ENCODE peak calls at places on chromosome 1, in four cellular contexts. L is tibial nerve, T is right lobe of liver, A is testis. Q is an unnamed sample.

GRCh38 chr1:87683557-87683956 is 354.9 kb downstream of the LMO4 start:
- DNase-seq in A (no peak), T (no peak), L (no peak), Q (no peak)

GRCh38 chr1:68814067-68814466 is 317.2 kb upstream of the DEPDC1 start:
- DNase-seq in T (no peak), A (no peak), L (no peak), Q (no peak)

GRCh38 chr1:19765623-19766022 is 34.1 kb downstream of the TMCO4 start:
- DNase-seq in A (no peak), T (no peak), L (no peak), Q (no peak)

GRCh38 chr1:155277896-155278688 is 829 bp downstream of the HCN3 start:
- DNase-seq in A (peak; percentile 69), T (peak; percentile 64), L (no peak), Q (peak; percentile 79)

GRCh38 chr1:3380465-3380864 is 74.0 kb upstream of the ARHGEF16 start:
- DNase-seq in A (no peak), T (no peak), L (no peak), Q (no peak)

GRCh38 chr1:210448293-210448892 is 119.7 kb downstream of the HHAT start:
- DNase-seq in A (peak; percentile 50), T (no peak), L (no peak), Q (no peak)

GRCh38 chr1:30886710-30887428 is 21.7 kb downstream of the SDC3 start:
- DNase-seq in L (no peak), A (no peak), T (no peak), Q (no peak)

GRCh38 chr1:9242338-9242969 is 7.9 kb downstream of the H6PD start:
- DNase-seq in L (peak; percentile 45), T (peak; percentile 95), A (peak; percentile 93), Q (peak; percentile 88)

GRCh38 chr1:11558286-11558685 is 79.3 kb downstream of the DISP3 start:
- DNase-seq in A (no peak), T (no peak), L (no peak), Q (peak; percentile 28)

GRCh38 chr1:110634455-110635281 is 28.5 kb upstream of the KCNA2 start:
- DNase-seq in L (peak; percentile 21), A (peak; percentile 51), T (no peak), Q (peak; percentile 81)

GRCh38 chr1:176119549-176119948 is 87.5 kb downstream of the COP1 start:
- DNase-seq in L (no peak), T (no peak), A (no peak), Q (no peak)

GRCh38 chr1:220528679-220529529 is 968 bp downstream of the MARK1 start:
- DNase-seq in T (no peak), L (no peak), A (peak; percentile 84), Q (no peak)

GRCh38 chr1:41354956-41355355 is 6.3 kb upstream of the FOXO6 start:
- DNase-seq in A (no peak), L (no peak), T (peak; percentile 31), Q (peak; percentile 19)

GRCh38 chr1:111406325-111406768 is 21.2 kb downstream of the OVGP1 start:
- DNase-seq in A (peak; percentile 60), L (no peak), T (peak; percentile 65), Q (no peak)

GRCh38 chr1:20723537-20724363 is 5.9 kb upstream of the KIF17 start:
- DNase-seq in A (no peak), T (peak; percentile 48), L (peak; percentile 7), Q (peak; percentile 62)

GRCh38 chr1:8197493-8198282 is 120.2 kb upstream of the SLC45A1 start:
- DNase-seq in T (peak; percentile 74), L (peak; percentile 58), A (peak; percentile 48), Q (peak; percentile 90)

GRCh38 chr1:27513958-27514357 is 24.0 kb upstream of the WASF2 start:
- DNase-seq in A (peak; percentile 47), L (no peak), T (no peak), Q (no peak)

GRCh38 chr1:18716112-18716784 is 85.6 kb downstream of the PAX7 start:
- DNase-seq in A (no peak), T (no peak), L (no peak), Q (no peak)

GRCh38 chr1:247716546-247716945 is at the start of gene OR6F1:
- DNase-seq in L (no peak), T (no peak), A (no peak), Q (no peak)

GRCh38 chr1:116569776-116570357 is 959 bp downstream of the CD58 start:
- DNase-seq in L (peak; percentile 19), T (peak; percentile 67), A (peak; percentile 29), Q (peak; percentile 80)

GRCh38 chr1:91018006-91018405 is 3.8 kb downstream of the ZNF644 start:
- DNase-seq in L (no peak), A (no peak), T (no peak), Q (no peak)

GRCh38 chr1:210792250-210792649 is 341.7 kb downstream of the KCNH1 start:
- DNase-seq in A (no peak), T (no peak), L (no peak), Q (no peak)

GRCh38 chr1:111249960-111250359 is 22.4 kb downstream of the CHI3L2 start:
- DNase-seq in T (no peak), A (no peak), L (no peak), Q (no peak)

GRCh38 chr1:116697892-116698595 is 30.5 kb upstream of the IGSF3 start:
- DNase-seq in A (no peak), T (no peak), L (no peak), Q (no peak)

GRCh38 chr1:13730751-13731482 is 30.9 kb downstream of the PRDM2 start:
- DNase-seq in A (peak; percentile 50), L (no peak), T (no peak), Q (peak; percentile 66)

GRCh38 chr1:183235503-183235902 is 49.4 kb downstream of the LAMC2 start:
- DNase-seq in T (no peak), L (no peak), A (peak; percentile 87), Q (no peak)

GRCh38 chr1:7482772-7483495 is 288.2 kb upstream of the VAMP3 start:
- DNase-seq in L (no peak), A (no peak), T (no peak), Q (no peak)

GRCh38 chr1:200969726-200970521 is 53.6 kb downstream of the KIF21B start:
- DNase-seq in T (no peak), A (no peak), L (no peak), Q (no peak)
- TF ChIP-seq CTCF in T (no peak), A (no peak), L (no peak), Q (no peak)

GRCh38 chr1:181525104-181525721 is 41.9 kb downstream of the CACNA1E start:
- DNase-seq in L (no peak), T (no peak), A (no peak), Q (no peak)
- TF ChIP-seq CTCF in L (no peak), T (no peak), A (no peak), Q (no peak)

GRCh38 chr1:71964188-71964587 is 318.2 kb downstream of the NEGR1 start:
- DNase-seq in T (no peak), A (no peak), L (no peak), Q (no peak)
- TF ChIP-seq CTCF in T (no peak), A (no peak), L (no peak), Q (no peak)

GRCh38 chr1:185467125-185467524 is 150.1 kb upstream of the IVNS1ABP start:
- DNase-seq in T (no peak), A (no peak), L (no peak), Q (peak; percentile 67)
- TF ChIP-seq CTCF in T (no peak), A (no peak), L (no peak), Q (no peak)

GRCh38 chr1:58587667-58588066 is 10.6 kb upstream of the TACSTD2 start:
- DNase-seq in A (no peak), L (no peak), T (no peak), Q (no peak)
- TF ChIP-seq CTCF in A (no peak), L (no peak), T (no peak), Q (no peak)

GRCh38 chr1:43992232-43992995 is 1.0 kb downstream of the CCDC24 start:
- DNase-seq in T (no peak), L (no peak), A (no peak), Q (no peak)

GRCh38 chr1:43991200-43991475 is 261 bp upstream of the CCDC24 start:
- DNase-seq in T (no peak), L (no peak), A (no peak), Q (no peak)

GRCh38 chr1:43991476-43992231 is at the start of gene CCDC24:
- DNase-seq in T (peak; percentile 93), A (peak; percentile 94), L (peak; percentile 77), Q (peak; percentile 94)

GRCh38 chr1:43993206-43993914 is 2.0 kb downstream of the CCDC24 start:
- DNase-seq in A (no peak), T (no peak), L (no peak), Q (no peak)

DNA sequence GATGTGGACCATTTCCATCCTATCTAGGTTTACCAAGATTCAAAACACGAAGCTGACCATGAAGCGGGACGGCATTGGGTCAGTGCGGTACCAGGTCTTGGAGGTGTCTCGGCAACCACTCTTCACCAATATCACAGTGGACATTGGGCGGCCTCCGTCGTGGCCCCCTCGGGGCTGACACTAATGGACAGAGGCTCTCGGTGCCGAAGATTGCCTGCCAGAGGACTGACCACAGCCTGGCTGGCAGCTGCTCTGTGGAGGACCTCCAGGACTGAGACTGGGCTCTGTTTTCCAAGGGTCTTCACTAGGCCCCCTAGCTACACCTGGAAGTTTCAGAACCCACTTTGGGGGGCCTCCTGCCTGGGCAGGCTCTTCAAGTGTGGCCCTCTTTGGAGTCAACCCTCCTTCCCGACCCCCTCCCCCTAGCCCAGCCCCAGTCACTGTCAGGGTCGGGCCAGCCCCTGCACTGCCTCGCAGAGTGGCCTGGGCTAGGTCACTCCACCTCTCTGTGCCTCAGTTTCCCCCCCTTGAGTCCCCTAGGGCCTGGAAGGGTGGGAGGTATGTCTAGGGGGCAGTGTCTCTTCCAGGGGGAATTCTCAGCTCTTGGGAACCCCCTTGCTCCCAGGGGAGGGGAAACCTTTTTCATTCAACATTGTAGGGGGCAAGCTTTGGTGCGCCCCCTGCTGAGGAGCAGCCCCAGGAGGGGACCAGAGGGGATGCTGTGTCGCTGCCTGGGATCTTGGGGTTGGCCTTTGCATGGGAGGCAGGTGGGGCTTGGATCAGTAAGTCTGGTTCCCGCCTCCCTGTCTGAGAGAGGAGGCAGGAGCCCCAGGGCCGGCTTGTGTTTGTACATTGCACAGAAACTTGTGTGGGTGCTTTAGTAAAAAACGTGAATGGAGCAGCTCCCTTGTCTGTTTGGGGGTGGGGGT is 864 bp upstream of the CCDC24 start:
- DNase-seq in L (no peak), T (no peak), A (no peak), Q (no peak)
- TF ChIP-seq CTCF in L (no peak), T (no peak), A (no peak), Q (peak; percentile 11)

DNA sequence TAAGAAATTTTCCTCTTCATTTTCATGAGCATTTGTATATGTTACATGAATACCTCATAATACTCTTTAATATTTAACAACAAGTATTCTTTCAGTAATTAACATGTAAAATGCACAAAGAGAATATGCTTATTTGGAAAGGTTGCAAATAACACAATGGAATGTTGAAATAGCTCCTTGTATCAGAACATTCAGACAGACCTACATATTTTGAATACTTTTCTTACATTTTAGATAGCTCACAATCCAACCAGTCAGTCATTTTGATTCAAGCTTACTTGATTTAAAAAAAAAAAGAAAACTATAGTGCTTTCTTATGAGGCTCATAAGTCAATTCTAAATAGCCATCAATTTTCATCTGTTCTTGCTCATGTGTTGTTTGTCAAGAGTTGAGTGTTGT is 518.8 kb downstream of the ADGRL2 start:
- DNase-seq in A (no peak), T (no peak), L (no peak), Q (no peak)
- TF ChIP-seq CTCF in A (no peak), T (no peak), L (no peak), Q (no peak)

GRCh38 chr1:160605792-160606520 is 26.7 kb upstream of the CD84 start:
- DNase-seq in A (no peak), L (no peak), T (no peak), Q (no peak)
- TF ChIP-seq CTCF in A (no peak), L (no peak), T (no peak), Q (no peak)